ENCODE peak calls at places on chromosomes 3 and 15, in five cellular contexts. One of them, this sample, is unnamed.

GRCh38 chr3:185687479-185687878 is 101.4 kb downstream of the SENP2 start:
- DNase-seq in PC-9: peak; percentile 21
- DNase-seq in AG04449: no peak
- DNase-seq in neural progenitor cell: no peak
- DNase-seq in choroid plexus epithelial cell: peak; percentile 33
- DNase-seq in this sample: peak; percentile 29

GRCh38 chr3:195563317-195563716 is 20.2 kb upstream of the PPP1R2 start:
- DNase-seq in PC-9: no peak
- DNase-seq in AG04449: no peak
- DNase-seq in neural progenitor cell: no peak
- DNase-seq in choroid plexus epithelial cell: no peak
- DNase-seq in this sample: no peak

GRCh38 chr15:63950911-63951481 is 95.3 kb downstream of the DAPK2 start:
- DNase-seq in PC-9: no peak
- DNase-seq in AG04449: peak; percentile 86
- DNase-seq in neural progenitor cell: no peak
- DNase-seq in choroid plexus epithelial cell: peak; percentile 91
- DNase-seq in this sample: no peak

GRCh38 chr3:172140499-172141391 is 101.4 kb downstream of the FNDC3B start:
- DNase-seq in PC-9: peak; percentile 84
- DNase-seq in AG04449: peak; percentile 88
- DNase-seq in neural progenitor cell: no peak
- DNase-seq in choroid plexus epithelial cell: peak; percentile 99
- DNase-seq in this sample: peak; percentile 98

GRCh38 chr3:45795509-45795881 is 841 bp downstream of the SLC6A20 start:
- DNase-seq in PC-9: no peak
- DNase-seq in AG04449: no peak
- DNase-seq in neural progenitor cell: peak; percentile 49
- DNase-seq in choroid plexus epithelial cell: no peak
- DNase-seq in this sample: no peak

GRCh38 chr15:51736069-51736468 is 1.4 kb downstream of the LYSMD2 start:
- DNase-seq in PC-9: no peak
- DNase-seq in AG04449: no peak
- DNase-seq in neural progenitor cell: no peak
- DNase-seq in choroid plexus epithelial cell: no peak
- DNase-seq in this sample: no peak

GRCh38 chr3:2024037-2024436 is 74.6 kb upstream of the CNTN4 start:
- DNase-seq in PC-9: no peak
- DNase-seq in AG04449: no peak
- DNase-seq in neural progenitor cell: no peak
- DNase-seq in choroid plexus epithelial cell: peak; percentile 1
- DNase-seq in this sample: no peak

GRCh38 chr3:12436514-12437222 is 47.6 kb upstream of the TSEN2 start:
- DNase-seq in PC-9: no peak
- DNase-seq in AG04449: no peak
- DNase-seq in neural progenitor cell: no peak
- DNase-seq in choroid plexus epithelial cell: peak; percentile 44
- DNase-seq in this sample: no peak

GRCh38 chr3:34377961-34378360 is 579.5 kb downstream of the PDCD6IP start:
- DNase-seq in PC-9: no peak
- DNase-seq in AG04449: no peak
- DNase-seq in neural progenitor cell: no peak
- DNase-seq in choroid plexus epithelial cell: no peak
- DNase-seq in this sample: no peak

GRCh38 chr3:58351920-58352319 is 19.2 kb downstream of the PXK start:
- DNase-seq in PC-9: no peak
- DNase-seq in AG04449: no peak
- DNase-seq in neural progenitor cell: peak; percentile 8
- DNase-seq in choroid plexus epithelial cell: no peak
- DNase-seq in this sample: no peak
- H3K4me3 ChIP-seq in PC-9: no peak overlapping the region
- H3K4me3 ChIP-seq in AG04449: no peak overlapping the region
- H3K4me3 ChIP-seq in neural progenitor cell: no peak overlapping the region
- H3K4me3 ChIP-seq in choroid plexus epithelial cell: no peak overlapping the region
- H3K4me3 ChIP-seq in this sample: no peak overlapping the region

GRCh38 chr15:42202653-42203052 is 5.5 kb downstream of the VPS39 start:
- DNase-seq in PC-9: no peak
- DNase-seq in AG04449: no peak
- DNase-seq in neural progenitor cell: no peak
- DNase-seq in choroid plexus epithelial cell: no peak
- DNase-seq in this sample: no peak

GRCh38 chr15:42201801-42202200 is 6.3 kb downstream of the VPS39 start:
- DNase-seq in PC-9: no peak
- DNase-seq in AG04449: no peak
- DNase-seq in neural progenitor cell: no peak
- DNase-seq in choroid plexus epithelial cell: no peak
- DNase-seq in this sample: no peak

GRCh38 chr15:42194502-42194901 is 13.6 kb downstream of the VPS39 start:
- DNase-seq in PC-9: no peak
- DNase-seq in AG04449: no peak
- DNase-seq in neural progenitor cell: no peak
- DNase-seq in choroid plexus epithelial cell: peak; percentile 90
- DNase-seq in this sample: no peak

GRCh38 chr15:42198516-42198915 is 9.6 kb downstream of the VPS39 start:
- DNase-seq in PC-9: no peak
- DNase-seq in AG04449: no peak
- DNase-seq in neural progenitor cell: no peak
- DNase-seq in choroid plexus epithelial cell: no peak
- DNase-seq in this sample: no peak

GRCh38 chr15:42199126-42199525 is 9.0 kb downstream of the VPS39 start:
- DNase-seq in PC-9: no peak
- DNase-seq in AG04449: no peak
- DNase-seq in neural progenitor cell: no peak
- DNase-seq in choroid plexus epithelial cell: no peak
- DNase-seq in this sample: no peak
- H3K4me3 ChIP-seq in PC-9: no peak overlapping the region
- H3K4me3 ChIP-seq in AG04449: no peak overlapping the region
- H3K4me3 ChIP-seq in neural progenitor cell: no peak overlapping the region
- H3K4me3 ChIP-seq in choroid plexus epithelial cell: no peak overlapping the region
- H3K4me3 ChIP-seq in this sample: no peak overlapping the region

GRCh38 chr3:9399746-9400145 is 2.3 kb downstream of the SETD5 start:
- DNase-seq in PC-9: peak; percentile 47
- DNase-seq in AG04449: peak; percentile 80
- DNase-seq in neural progenitor cell: peak; percentile 92
- DNase-seq in choroid plexus epithelial cell: peak; percentile 98
- DNase-seq in this sample: no peak

GRCh38 chr3:9401986-9402385 is 4.6 kb downstream of the SETD5 start:
- DNase-seq in PC-9: no peak
- DNase-seq in AG04449: no peak
- DNase-seq in neural progenitor cell: peak; percentile 11
- DNase-seq in choroid plexus epithelial cell: no peak
- DNase-seq in this sample: no peak

GRCh38 chr3:9398715-9399708 is 1.6 kb downstream of the SETD5 start:
- DNase-seq in PC-9: no peak
- DNase-seq in AG04449: no peak
- DNase-seq in neural progenitor cell: peak; percentile 42
- DNase-seq in choroid plexus epithelial cell: peak; percentile 80
- DNase-seq in this sample: no peak

GRCh38 chr3:9402410-9403228 is 5.2 kb downstream of the SETD5 start:
- DNase-seq in PC-9: no peak
- DNase-seq in AG04449: no peak
- DNase-seq in neural progenitor cell: peak; percentile 87
- DNase-seq in choroid plexus epithelial cell: peak; percentile 69
- DNase-seq in this sample: no peak

DNA sequence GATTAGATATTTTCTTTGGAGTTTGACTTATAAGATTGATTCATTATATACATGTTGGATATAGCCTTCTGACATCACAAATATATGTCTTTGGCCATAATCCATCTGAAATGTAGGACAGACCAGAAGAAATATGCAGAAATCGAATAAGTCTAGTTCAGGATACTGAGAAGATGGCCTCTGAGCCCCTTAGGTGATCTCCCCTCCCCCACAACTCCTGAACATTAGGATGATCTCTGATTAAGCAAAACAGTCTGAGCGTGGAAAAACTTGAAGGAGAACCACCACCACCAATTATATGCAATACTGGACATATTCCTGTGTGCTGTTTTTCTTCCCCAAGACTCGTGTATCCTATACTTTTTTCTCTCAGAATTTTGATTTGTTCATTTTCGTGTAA is 3.2 kb downstream of the SETD5 start:
- DNase-seq in PC-9: no peak
- DNase-seq in AG04449: no peak
- DNase-seq in neural progenitor cell: peak; percentile 51
- DNase-seq in choroid plexus epithelial cell: no peak
- DNase-seq in this sample: no peak
- H3K4me3 ChIP-seq in PC-9: peak overlapping the region; percentile 92
- H3K4me3 ChIP-seq in AG04449: peak overlapping the region; percentile 22
- H3K4me3 ChIP-seq in neural progenitor cell: peak overlapping the region; percentile 94
- H3K4me3 ChIP-seq in choroid plexus epithelial cell: peak overlapping the region; percentile 29
- H3K4me3 ChIP-seq in this sample: peak overlapping the region; percentile 2

GRCh38 chr15:72197045-72197459 is 535 bp downstream of the GRAMD2A start:
- DNase-seq in PC-9: no peak
- DNase-seq in AG04449: no peak
- DNase-seq in neural progenitor cell: peak; percentile 49
- DNase-seq in choroid plexus epithelial cell: no peak
- DNase-seq in this sample: no peak

GRCh38 chr15:72197460-72198409 is at the start of gene GRAMD2A:
- DNase-seq in PC-9: peak; percentile 52
- DNase-seq in AG04449: no peak
- DNase-seq in neural progenitor cell: peak; percentile 65
- DNase-seq in choroid plexus epithelial cell: peak; percentile 31
- DNase-seq in this sample: no peak

GRCh38 chr15:72198410-72199270 is 1.1 kb upstream of the GRAMD2A start:
- DNase-seq in PC-9: no peak
- DNase-seq in AG04449: no peak
- DNase-seq in neural progenitor cell: no peak
- DNase-seq in choroid plexus epithelial cell: no peak
- DNase-seq in this sample: no peak

GRCh38 chr15:72195101-72195511 is 2.5 kb downstream of the GRAMD2A start:
- DNase-seq in PC-9: no peak
- DNase-seq in AG04449: no peak
- DNase-seq in neural progenitor cell: no peak
- DNase-seq in choroid plexus epithelial cell: no peak
- DNase-seq in this sample: no peak

DNA sequence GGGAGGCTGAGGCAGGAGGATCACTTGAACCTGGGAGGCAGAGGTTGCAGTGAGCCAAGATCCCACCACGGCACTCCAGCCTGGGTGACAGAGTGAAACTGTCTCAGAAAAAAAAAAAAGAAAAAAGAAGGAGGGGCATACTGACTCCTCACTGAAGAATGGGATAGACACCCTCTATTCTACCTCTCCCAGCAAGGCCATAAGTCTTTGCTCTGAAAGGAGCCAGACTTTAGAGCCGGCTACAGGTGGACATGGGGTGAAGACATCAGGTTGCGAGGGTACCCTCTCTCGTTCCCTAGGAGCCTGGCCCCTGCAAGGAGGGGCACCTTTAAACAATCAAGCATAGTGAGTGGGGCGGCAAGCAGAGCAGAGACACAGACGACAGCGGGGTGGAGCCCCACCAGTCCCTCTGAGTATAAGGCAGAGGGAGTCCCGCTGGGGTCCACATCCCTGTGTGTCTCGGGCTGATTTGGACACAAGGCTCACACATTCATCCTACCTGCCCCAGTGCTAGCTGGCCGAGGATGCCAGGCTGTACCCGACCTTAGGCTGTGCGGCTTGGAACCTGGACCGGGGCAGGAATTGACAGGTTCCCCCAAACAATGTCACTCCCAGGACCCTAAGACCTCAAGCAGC is 1.1 kb downstream of the GRAMD2A start:
- DNase-seq in PC-9: no peak
- DNase-seq in AG04449: no peak
- DNase-seq in neural progenitor cell: no peak
- DNase-seq in choroid plexus epithelial cell: peak; percentile 11
- DNase-seq in this sample: no peak
- H3K4me3 ChIP-seq in PC-9: no peak overlapping the region
- H3K4me3 ChIP-seq in AG04449: no peak overlapping the region
- H3K4me3 ChIP-seq in neural progenitor cell: peak overlapping the region; percentile 55
- H3K4me3 ChIP-seq in choroid plexus epithelial cell: no peak overlapping the region
- H3K4me3 ChIP-seq in this sample: no peak overlapping the region

DNA sequence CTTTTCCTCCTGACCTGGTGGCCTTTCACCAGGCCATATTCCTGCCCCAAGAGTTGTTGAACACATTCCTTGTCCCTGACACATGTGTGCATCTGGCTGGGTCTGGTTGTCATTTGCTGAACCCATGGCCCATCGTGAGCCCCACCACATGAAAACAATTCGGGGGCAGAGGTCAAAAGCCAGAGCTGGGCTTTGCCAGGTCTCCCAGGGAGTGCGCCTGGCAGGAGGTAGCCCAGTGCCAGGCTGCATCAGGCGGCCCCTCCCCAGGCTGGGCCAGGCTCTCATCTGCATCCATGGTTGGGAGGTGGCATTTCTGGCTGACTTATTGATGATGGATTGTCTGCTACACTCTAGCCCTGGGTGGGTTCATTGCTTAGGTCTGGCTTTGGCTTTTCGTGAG is 30.9 kb downstream of the SPSB4 start:
- DNase-seq in PC-9: no peak
- DNase-seq in AG04449: no peak
- DNase-seq in neural progenitor cell: no peak
- DNase-seq in choroid plexus epithelial cell: no peak
- DNase-seq in this sample: no peak
- H3K4me3 ChIP-seq in PC-9: no peak overlapping the region
- H3K4me3 ChIP-seq in AG04449: no peak overlapping the region
- H3K4me3 ChIP-seq in neural progenitor cell: no peak overlapping the region
- H3K4me3 ChIP-seq in choroid plexus epithelial cell: no peak overlapping the region
- H3K4me3 ChIP-seq in this sample: no peak overlapping the region

DNA sequence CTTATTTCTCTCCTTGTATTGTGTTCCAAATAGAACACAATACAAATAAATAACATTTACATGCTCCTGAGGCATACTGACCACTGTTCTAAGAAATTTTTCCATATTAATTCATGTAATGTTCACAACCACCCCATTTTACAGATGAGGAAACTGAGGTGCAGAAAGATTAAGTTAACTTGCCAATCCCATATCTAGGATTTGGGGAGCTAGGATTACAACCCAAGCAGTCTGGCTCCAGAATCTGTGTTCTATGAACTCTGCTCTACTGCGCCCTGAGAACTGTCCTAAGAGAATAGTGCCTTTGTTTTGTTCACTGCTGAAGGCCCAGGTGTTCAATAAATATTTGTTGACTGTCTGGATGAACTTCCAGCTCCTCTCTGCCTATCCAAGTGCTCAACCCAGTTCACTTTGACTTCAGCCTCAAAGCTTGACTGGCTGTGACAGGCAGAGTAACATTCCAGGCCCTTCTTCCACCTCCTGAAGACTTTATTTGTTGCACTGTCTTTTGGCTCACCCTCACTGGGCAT is 3.1 kb downstream of the NEK10 start:
- DNase-seq in PC-9: no peak
- DNase-seq in AG04449: no peak
- DNase-seq in neural progenitor cell: no peak
- DNase-seq in choroid plexus epithelial cell: no peak
- DNase-seq in this sample: no peak
- H3K4me3 ChIP-seq in PC-9: no peak overlapping the region
- H3K4me3 ChIP-seq in AG04449: no peak overlapping the region
- H3K4me3 ChIP-seq in neural progenitor cell: no peak overlapping the region
- H3K4me3 ChIP-seq in choroid plexus epithelial cell: no peak overlapping the region
- H3K4me3 ChIP-seq in this sample: no peak overlapping the region